ENCODE peak calls at places on chromosomes 11 and 22, in four cellular contexts. Y is fibroblast of lung, A is neural progenitor cell, Q is endothelial cell of umbilical vein. V is an unnamed sample.

GRCh38 chr11:32255876-32256275 is 165.0 kb downstream of the RCN1 start:
- DNase-seq in Y (no peak), A (peak; percentile 37), Q (no peak), V (no peak)

GRCh38 chr11:13354335-13354734 is 76.7 kb downstream of the BMAL1 start:
- DNase-seq in Y (no peak), Q (peak; percentile 44), A (peak; percentile 27), V (no peak)

GRCh38 chr11:83282084-83282716 is 4.0 kb downstream of the CCDC90B start:
- DNase-seq in A (no peak), Q (no peak), Y (peak; percentile 45), V (no peak)

GRCh38 chr11:120383518-120384155 is 47.4 kb downstream of the ARHGEF12 start:
- DNase-seq in A (no peak), Q (no peak), Y (no peak), V (no peak)

GRCh38 chr11:114059278-114059983 is at the start of gene ZBTB16:
- DNase-seq in Y (no peak), Q (peak; percentile 83), A (peak; percentile 95), V (peak; percentile 98)

GRCh38 chr22:40116496-40117200 is 61.1 kb upstream of the TNRC6B start:
- DNase-seq in Y (no peak), Q (no peak), A (no peak), V (no peak)

GRCh38 chr22:26846645-26847044 is 189.3 kb downstream of the MIAT start:
- DNase-seq in A (no peak), Y (peak; percentile 91), Q (no peak), V (no peak)

GRCh38 chr11:94504689-94505293 is 7.5 kb upstream of the C11orf97 start:
- DNase-seq in A (peak; percentile 56), Y (peak; percentile 41), Q (peak; percentile 66), V (no peak)

GRCh38 chr11:114359342-114359741 is 41.0 kb downstream of the C11orf71 start:
- DNase-seq in Q (peak; percentile 14), Y (peak; percentile 25), A (no peak), V (no peak)

GRCh38 chr11:64186205-64187165 is 514 bp downstream of the STIP1 start:
- DNase-seq in A (peak; percentile 32), Q (peak; percentile 39), Y (peak; percentile 11), V (no peak)

GRCh38 chr11:122649133-122649532 is 6.4 kb upstream of the UBASH3B start:
- DNase-seq in A (no peak), Q (no peak), Y (peak; percentile 54), V (no peak)

GRCh38 chr11:44634401-44635281 is 69.2 kb downstream of the CD82 start:
- DNase-seq in Y (peak; percentile 83), A (peak; percentile 56), Q (peak; percentile 75), V (peak; percentile 93)

DNA sequence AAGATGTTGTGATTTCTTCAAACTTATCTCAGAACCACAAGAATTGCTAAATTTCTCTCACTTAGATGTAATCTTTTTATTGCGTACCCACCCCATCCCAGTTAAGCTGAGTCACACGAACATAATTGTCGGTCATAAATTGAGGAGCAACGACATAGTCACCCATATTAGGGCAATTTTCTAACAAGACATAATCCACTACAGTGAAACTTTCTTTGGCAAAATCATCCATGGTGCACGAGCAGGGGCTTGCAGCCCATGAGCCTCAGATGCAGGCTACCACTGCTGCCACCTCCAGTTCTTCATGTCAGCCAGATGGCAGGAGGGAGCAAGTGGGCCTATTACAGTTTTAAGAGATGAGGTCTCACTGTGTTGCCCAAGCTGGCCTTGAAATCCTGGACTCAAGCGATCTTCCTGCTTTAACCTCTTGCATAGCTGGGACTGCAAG is 70.3 kb upstream of the GRK2 start:
- DNase-seq in A (peak; percentile 5), Y (peak; percentile 71), Q (no peak), V (no peak)
- H3K27ac ChIP-seq in A (no peak overlapping the region), Y (no peak overlapping the region), Q (no peak overlapping the region), V (no peak overlapping the region)

DNA sequence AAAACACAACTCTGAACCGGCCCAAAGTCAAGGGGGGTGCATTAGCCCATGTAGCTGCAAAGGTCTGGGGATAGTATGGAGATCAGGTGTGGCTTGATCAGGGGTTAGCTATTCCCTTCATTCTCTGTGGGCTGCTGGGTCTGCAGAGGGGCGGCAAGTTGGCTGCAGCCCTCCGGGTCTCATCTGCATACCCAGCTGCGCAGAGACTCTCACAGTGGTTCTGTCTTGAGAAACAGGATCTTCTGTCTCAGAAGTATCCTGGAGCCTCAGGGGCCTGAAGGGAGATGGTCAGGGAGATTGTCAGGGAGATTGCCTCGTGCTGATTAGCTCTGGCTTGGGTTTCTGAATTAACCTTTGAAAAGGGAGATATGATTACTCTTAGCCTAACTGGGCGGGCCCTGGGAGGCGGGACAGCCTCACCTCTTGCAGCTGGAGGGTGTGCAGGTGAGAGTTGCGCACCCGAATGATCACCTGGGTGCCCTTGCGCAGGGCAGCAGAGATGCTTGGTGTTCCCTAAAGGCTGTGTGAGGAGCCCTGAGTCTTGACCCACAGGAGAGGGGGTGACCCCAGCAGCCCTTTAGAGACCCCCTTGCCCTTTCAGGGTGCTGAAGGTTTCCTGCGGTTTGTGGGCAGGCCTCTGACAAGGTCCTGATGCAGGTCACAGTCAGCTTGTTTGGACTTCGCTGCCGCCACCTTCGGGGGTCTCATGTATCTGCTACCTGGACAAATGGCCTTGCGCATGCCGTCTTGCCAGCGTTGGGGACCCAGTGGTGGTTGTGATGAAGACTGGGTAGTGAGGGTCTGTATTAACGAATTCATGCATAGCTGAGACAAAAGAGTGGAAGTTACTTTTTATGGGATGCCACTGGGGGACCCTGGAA is 7.3 kb downstream of the ARHGAP8 start:
- DNase-seq in Q (no peak), Y (no peak), A (no peak), V (peak; percentile 51)
- TF ChIP-seq CTCF in Q (no peak), Y (no peak), A (no peak), V (no peak)

GRCh38 chr11:62757846-62758788 is 3.3 kb upstream of the POLR2G start:
- DNase-seq in Y (no peak), A (no peak), Q (no peak), V (no peak)
- H3K9ac ChIP-seq in Y (no peak overlapping the region), A (no peak overlapping the region), Q (no peak overlapping the region), V (no peak overlapping the region)

DNA sequence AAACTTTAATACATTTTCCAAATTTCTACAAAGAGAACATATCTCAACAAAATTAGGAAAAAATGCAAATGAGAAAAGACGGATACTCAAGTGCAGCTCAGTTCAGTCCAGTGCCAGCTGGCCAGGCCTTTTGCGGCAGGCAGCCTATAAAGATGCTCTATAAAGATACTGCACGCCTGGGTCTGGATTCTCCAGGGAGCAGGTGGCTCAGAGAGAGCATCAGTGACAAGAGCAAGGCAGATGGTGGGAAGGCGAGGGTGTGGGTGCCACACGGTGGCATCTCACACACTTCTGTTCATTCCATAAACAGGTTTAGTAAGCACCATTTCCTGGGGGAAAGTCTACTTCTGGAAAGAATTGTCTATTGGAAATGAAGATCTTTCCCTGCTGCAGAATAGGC is 18.1 kb upstream of the SCN3B start:
- DNase-seq in Q (no peak), Y (no peak), A (no peak), V (no peak)
- H3K27ac ChIP-seq in Q (no peak overlapping the region), Y (no peak overlapping the region), A (no peak overlapping the region), V (no peak overlapping the region)

GRCh38 chr22:48884292-48884691 is 943.4 kb downstream of the BRD1 start:
- DNase-seq in Q (no peak), Y (no peak), A (no peak), V (peak; percentile 63)
- TF ChIP-seq CTCF in Q (no peak), Y (no peak), A (no peak), V (no peak)

GRCh38 chr11:12088531-12088930 is 21.9 kb upstream of the MICAL2 start:
- DNase-seq in Y (no peak), Q (no peak), A (no peak), V (no peak)
- H3K9ac ChIP-seq in Y (no peak overlapping the region), Q (peak overlapping the region; percentile 94), A (no peak overlapping the region), V (no peak overlapping the region)